ENCODE peak calls at places on chromosomes 5 and 9, in four cellular contexts. I is bronchial epithelial cell, X is NT2/D1, A is fibroblast of pulmonary artery. C is an unnamed sample.

GRCh38 chr9:113275147-113276131 is at the start of the genes CDC26 and PRPF4:
- DNase-seq in I (peak; percentile 93), X (peak; percentile 98), A (peak; percentile 99), C (peak; percentile 98)

GRCh38 chr5:81553570-81554212 is 159.8 kb upstream of the ACOT12 start:
- DNase-seq in A (no peak), X (no peak), I (no peak), C (no peak)

GRCh38 chr5:61673007-61673735 is 341.1 kb downstream of the ZSWIM6 start:
- DNase-seq in A (peak; percentile 28), I (peak; percentile 94), X (no peak), C (no peak)

GRCh38 chr9:124087226-124087625 is 75.7 kb downstream of the LHX2 start:
- DNase-seq in X (no peak), A (no peak), I (no peak), C (no peak)

GRCh38 chr5:74647096-74647495 is 6.6 kb upstream of the ENC1 start:
- DNase-seq in X (no peak), A (no peak), I (peak; percentile 64), C (no peak)

GRCh38 chr5:140318778-140319177 is 15.9 kb upstream of the PFDN1 start:
- DNase-seq in X (no peak), I (no peak), A (no peak), C (no peak)

GRCh38 chr5:172446336-172447051 is 7.8 kb downstream of the SH3PXD2B start:
- DNase-seq in A (no peak), I (no peak), X (no peak), C (peak; percentile 79)

GRCh38 chr9:100428871-100429654 is 2.1 kb downstream of the MSANTD3 start:
- DNase-seq in A (peak; percentile 99), X (no peak), I (peak; percentile 100), C (no peak)

GRCh38 chr5:42828661-42829060 is 17.0 kb upstream of the SELENOP start:
- DNase-seq in A (no peak), I (no peak), X (no peak), C (no peak)

GRCh38 chr5:139204196-139204595 is 6.0 kb upstream of the SIL1 start:
- DNase-seq in A (no peak), I (no peak), X (no peak), C (no peak)

GRCh38 chr5:136620016-136620419 is 254.7 kb upstream of the TRPC7 start:
- DNase-seq in A (peak; percentile 50), X (no peak), I (peak; percentile 86), C (no peak)

GRCh38 chr9:119853126-119853525 is 483.9 kb upstream of the BRINP1 start:
- DNase-seq in I (no peak), A (no peak), X (no peak), C (no peak)

GRCh38 chr9:131334568-131335105 is 45.1 kb downstream of the PLPP7 start:
- DNase-seq in X (no peak), A (no peak), I (no peak), C (no peak)

GRCh38 chr5:172162348-172162747 is 25.7 kb downstream of the STK10 start:
- DNase-seq in X (no peak), A (peak; percentile 55), I (no peak), C (no peak)

GRCh38 chr9:114122152-114122615 is 23.1 kb upstream of the KIF12 start:
- DNase-seq in X (no peak), A (no peak), I (no peak), C (no peak)

GRCh38 chr5:81787843-81788242 is 36.9 kb upstream of the SSBP2 start:
- DNase-seq in X (peak; percentile 25), I (peak; percentile 72), A (peak; percentile 92), C (no peak)

GRCh38 chr9:125121156-125121555 is 22.2 kb downstream of the SCAI start:
- DNase-seq in X (no peak), I (no peak), A (no peak), C (no peak)

GRCh38 chr9:114288233-114289051 is 34.5 kb upstream of the ORM1 start:
- DNase-seq in I (peak; percentile 88), A (peak; percentile 44), X (peak; percentile 40), C (peak; percentile 63)

GRCh38 chr5:33997331-33997983 is 10.4 kb downstream of the AMACR start:
- DNase-seq in A (peak; percentile 90), I (peak; percentile 70), X (no peak), C (peak; percentile 81)

GRCh38 chr5:177154003-177154643 is 20.6 kb downstream of the NSD1 start:
- DNase-seq in A (peak; percentile 31), I (no peak), X (no peak), C (no peak)

GRCh38 chr5:169745441-169746146 is 108.5 kb downstream of the DOCK2 start:
- DNase-seq in X (no peak), A (no peak), I (peak; percentile 83), C (no peak)

GRCh38 chr5:179217356-179217755 is 127.9 kb downstream of the ADAMTS2 start:
- DNase-seq in X (no peak), I (no peak), A (peak; percentile 35), C (no peak)

GRCh38 chr9:136218271-136218670 is 13.3 kb upstream of the LHX3 start:
- DNase-seq in I (no peak), X (no peak), A (no peak), C (no peak)

GRCh38 chr9:121556580-121556979 is 56.9 kb upstream of the GGTA1 start:
- DNase-seq in A (peak; percentile 97), X (no peak), I (peak; percentile 94), C (no peak)

GRCh38 chr9:131238402-131239021 is 37.8 kb downstream of the FAM78A start:
- DNase-seq in I (no peak), A (peak; percentile 26), X (no peak), C (no peak)

GRCh38 chr5:140205216-140205615 is 30.2 kb downstream of the CYSTM1 start:
- DNase-seq in X (no peak), I (peak; percentile 47), A (no peak), C (no peak)

GRCh38 chr5:125536095-125536494 is 789.7 kb upstream of the ZNF608 start:
- DNase-seq in I (no peak), A (no peak), X (no peak), C (no peak)

GRCh38 chr9:6924149-6924548 is 166.4 kb downstream of the KDM4C start:
- DNase-seq in X (no peak), A (no peak), I (no peak), C (no peak)

GRCh38 chr5:16897284-16897704 is 38.8 kb downstream of the MYO10 start:
- DNase-seq in X (no peak), A (peak; percentile 74), I (no peak), C (no peak)

GRCh38 chr9:127980056-127980705 is 608 bp downstream of the EEIG1 start:
- DNase-seq in A (no peak), I (no peak), X (no peak), C (peak; percentile 82)
- H3K4me3 ChIP-seq in A (peak overlapping the region; percentile 86), I (peak overlapping the region; percentile 81), X (peak overlapping the region; percentile 75), C (peak overlapping the region; percentile 91)

GRCh38 chr5:156475831-156476551 is 149.0 kb downstream of the SGCD start:
- DNase-seq in X (peak; percentile 55), I (peak; percentile 79), A (peak; percentile 91), C (peak; percentile 60)

GRCh38 chr5:156476704-156477103 is 149.7 kb downstream of the SGCD start:
- DNase-seq in X (no peak), I (no peak), A (no peak), C (no peak)

GRCh38 chr5:156477196-156477595 is 150.2 kb downstream of the SGCD start:
- DNase-seq in X (no peak), A (no peak), I (no peak), C (no peak)

GRCh38 chr5:156474251-156474650 is 147.3 kb downstream of the SGCD start:
- DNase-seq in I (peak; percentile 20), X (no peak), A (peak; percentile 59), C (peak; percentile 60)

DNA sequence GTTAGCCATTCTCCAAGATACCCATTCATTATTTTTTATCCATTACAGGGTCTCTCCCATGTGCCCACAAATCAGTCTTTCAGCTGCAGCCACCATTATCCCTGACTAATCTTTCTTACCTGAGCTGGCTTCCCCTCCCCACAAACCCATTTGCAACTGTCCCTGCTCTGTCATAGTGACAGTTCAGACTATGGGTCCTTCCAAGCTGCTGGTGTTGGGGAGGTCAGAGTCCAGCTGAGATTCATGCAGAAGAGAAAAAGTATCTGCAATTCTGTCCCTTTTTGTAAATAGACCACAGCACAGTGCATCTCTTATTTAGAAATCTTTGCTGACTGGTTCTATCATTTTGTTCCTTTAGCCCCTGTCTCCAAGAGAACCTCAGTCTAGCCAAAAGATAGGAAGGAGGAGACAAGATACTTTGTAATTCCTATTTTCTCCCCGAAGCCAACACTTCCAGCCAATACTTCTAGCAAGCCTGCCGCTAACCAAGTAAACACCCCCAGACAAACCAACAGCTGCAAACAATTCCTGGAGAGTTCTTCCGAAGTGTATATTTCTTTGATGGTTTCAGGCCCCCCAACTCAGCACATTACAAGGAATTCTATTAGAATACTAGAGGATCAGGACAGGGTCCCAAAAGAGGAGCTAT is 148.3 kb downstream of the SGCD start:
- DNase-seq in A (no peak), X (no peak), I (no peak), C (no peak)
- H3K4me3 ChIP-seq in A (no peak overlapping the region), X (no peak overlapping the region), I (no peak overlapping the region), C (no peak overlapping the region)

GRCh38 chr9:14573319-14573718 is 119.9 kb downstream of the ZDHHC21 start:
- DNase-seq in I (no peak), X (no peak), A (no peak), C (no peak)
- H3K4me3 ChIP-seq in I (no peak overlapping the region), X (no peak overlapping the region), A (no peak overlapping the region), C (no peak overlapping the region)

GRCh38 chr5:68224561-68225187 is 9.1 kb downstream of the PIK3R1 start:
- DNase-seq in I (no peak), X (no peak), A (peak; percentile 59), C (no peak)

GRCh38 chr5:68226564-68227073 is 11.1 kb downstream of the PIK3R1 start:
- DNase-seq in A (no peak), X (no peak), I (no peak), C (no peak)

GRCh38 chr5:68225188-68225910 is 9.8 kb downstream of the PIK3R1 start:
- DNase-seq in X (no peak), A (peak; percentile 94), I (peak; percentile 90), C (peak; percentile 84)

GRCh38 chr5:68227532-68228160 is 12.1 kb downstream of the PIK3R1 start:
- DNase-seq in I (no peak), X (no peak), A (no peak), C (no peak)

DNA sequence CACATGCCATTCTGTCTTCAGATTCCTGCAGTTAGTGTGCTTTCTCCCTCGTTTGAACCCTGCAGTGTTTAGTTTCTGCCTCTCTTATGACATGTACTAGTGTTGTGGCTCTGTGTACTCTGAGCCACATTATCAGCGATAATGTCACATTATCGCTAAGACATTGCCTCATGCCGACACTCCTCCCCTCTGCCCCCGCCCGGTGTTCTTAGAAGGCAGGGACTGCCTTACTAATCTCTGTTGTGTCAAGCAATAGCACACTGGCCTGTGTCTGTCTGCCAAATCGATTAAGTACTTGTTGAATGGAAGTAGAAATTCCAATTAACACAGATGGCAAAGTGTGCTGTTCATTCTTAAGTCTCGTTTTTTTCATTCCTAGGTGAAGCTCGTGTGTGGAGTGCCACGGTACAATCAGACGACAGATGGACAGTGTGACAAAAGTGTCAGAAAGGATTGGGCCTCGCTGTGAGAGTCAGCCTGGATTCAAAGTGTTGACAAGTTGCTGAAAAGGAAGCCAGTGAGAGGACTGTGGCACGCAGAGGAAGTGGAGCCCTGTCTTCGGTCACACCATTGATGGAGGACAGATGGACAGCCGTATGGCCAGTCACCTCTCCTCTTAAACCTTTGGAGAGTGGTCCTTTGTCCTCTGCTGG is 10.5 kb downstream of the PIK3R1 start:
- DNase-seq in A (no peak), I (no peak), X (no peak), C (no peak)
- H3K4me3 ChIP-seq in A (no peak overlapping the region), I (no peak overlapping the region), X (no peak overlapping the region), C (no peak overlapping the region)

GRCh38 chr5:322281-322941 is 897 bp downstream of the AHRR start:
- DNase-seq in I (no peak), X (no peak), A (no peak), C (peak; percentile 80)
- H3K4me3 ChIP-seq in I (no peak overlapping the region), X (peak overlapping the region; percentile 46), A (peak overlapping the region; percentile 63), C (peak overlapping the region; percentile 51)

C was measured in suprapubic skin.